ENCODE peak calls at places on chromosomes 6 and 20, in eight cellular contexts. One of them, this sample, is unnamed.

GRCh38 chr6:157246771-157247484 is 76.4 kb downstream of the TMEM242 start:
- DNase-seq in occipital lobe: no peak
- DNase-seq in astrocyte of the cerebellum: no peak
- DNase-seq in ovary: no peak
- DNase-seq in kidney tubule cell: no peak
- DNase-seq in AG04450: no peak
- DNase-seq in mesenchymal stem cell: no peak
- DNase-seq in pancreas: no peak
- DNase-seq in this sample: no peak

GRCh38 chr6:152094992-152095592 is 287.6 kb downstream of the ESR1 start:
- DNase-seq in astrocyte of the cerebellum: peak
- DNase-seq in pancreas: peak
- DNase-seq in occipital lobe: no peak
- DNase-seq in AG04450: peak
- DNase-seq in ovary: peak
- DNase-seq in mesenchymal stem cell: peak
- DNase-seq in kidney tubule cell: peak
- DNase-seq in this sample: peak

GRCh38 chr6:81838724-81839425 is 86.4 kb upstream of the TENT5A start:
- DNase-seq in AG04450: no peak
- DNase-seq in ovary: no peak
- DNase-seq in pancreas: no peak
- DNase-seq in astrocyte of the cerebellum: no peak
- DNase-seq in kidney tubule cell: no peak
- DNase-seq in occipital lobe: no peak
- DNase-seq in mesenchymal stem cell: no peak
- DNase-seq in this sample: no peak

GRCh38 chr6:138420356-138420755 is 16.3 kb downstream of the HEBP2 start:
- DNase-seq in ovary: no peak
- DNase-seq in pancreas: no peak
- DNase-seq in kidney tubule cell: no peak
- DNase-seq in occipital lobe: no peak
- DNase-seq in mesenchymal stem cell: no peak
- DNase-seq in AG04450: no peak
- DNase-seq in astrocyte of the cerebellum: no peak
- DNase-seq in this sample: no peak

GRCh38 chr6:57158658-57159057 is 13.5 kb upstream of the BAG2 start:
- DNase-seq in astrocyte of the cerebellum: no peak
- DNase-seq in mesenchymal stem cell: peak
- DNase-seq in pancreas: no peak
- DNase-seq in AG04450: no peak
- DNase-seq in kidney tubule cell: peak
- DNase-seq in ovary: no peak
- DNase-seq in occipital lobe: no peak
- DNase-seq in this sample: no peak

GRCh38 chr20:38239406-38239805 is 21.1 kb downstream of the KIAA1755 start:
- DNase-seq in AG04450: no peak
- DNase-seq in ovary: peak
- DNase-seq in occipital lobe: no peak
- DNase-seq in pancreas: no peak
- DNase-seq in mesenchymal stem cell: no peak
- DNase-seq in kidney tubule cell: no peak
- DNase-seq in astrocyte of the cerebellum: no peak
- DNase-seq in this sample: no peak

GRCh38 chr20:25195962-25196700 is 619 bp downstream of the ENTPD6 start:
- DNase-seq in occipital lobe: no peak
- DNase-seq in AG04450: no peak
- DNase-seq in pancreas: peak
- DNase-seq in astrocyte of the cerebellum: no peak
- DNase-seq in mesenchymal stem cell: peak
- DNase-seq in ovary: no peak
- DNase-seq in kidney tubule cell: peak
- DNase-seq in this sample: no peak

GRCh38 chr6:154383273-154383672 is 26.7 kb upstream of the IPCEF1 start:
- DNase-seq in mesenchymal stem cell: no peak
- DNase-seq in pancreas: no peak
- DNase-seq in astrocyte of the cerebellum: no peak
- DNase-seq in kidney tubule cell: no peak
- DNase-seq in occipital lobe: no peak
- DNase-seq in AG04450: no peak
- DNase-seq in ovary: no peak
- DNase-seq in this sample: no peak

GRCh38 chr6:37816599-37817375 is 2.7 kb upstream of the ZFAND3 start:
- DNase-seq in occipital lobe: no peak
- DNase-seq in pancreas: no peak
- DNase-seq in mesenchymal stem cell: no peak
- DNase-seq in AG04450: no peak
- DNase-seq in astrocyte of the cerebellum: no peak
- DNase-seq in kidney tubule cell: no peak
- DNase-seq in ovary: no peak
- DNase-seq in this sample: no peak

GRCh38 chr6:11662323-11662722 is 116.3 kb downstream of the ADTRP start:
- DNase-seq in AG04450: no peak
- DNase-seq in pancreas: no peak
- DNase-seq in mesenchymal stem cell: no peak
- DNase-seq in kidney tubule cell: no peak
- DNase-seq in occipital lobe: no peak
- DNase-seq in ovary: no peak
- DNase-seq in astrocyte of the cerebellum: no peak
- DNase-seq in this sample: no peak

GRCh38 chr6:111050265-111051023 is 36.9 kb upstream of the SLC16A10 start:
- DNase-seq in occipital lobe: no peak
- DNase-seq in kidney tubule cell: no peak
- DNase-seq in ovary: no peak
- DNase-seq in astrocyte of the cerebellum: no peak
- DNase-seq in mesenchymal stem cell: no peak
- DNase-seq in pancreas: no peak
- DNase-seq in AG04450: no peak
- DNase-seq in this sample: no peak

GRCh38 chr6:165515963-165516624 is 146.9 kb downstream of the PDE10A start:
- DNase-seq in pancreas: no peak
- DNase-seq in astrocyte of the cerebellum: no peak
- DNase-seq in ovary: no peak
- DNase-seq in mesenchymal stem cell: peak
- DNase-seq in occipital lobe: no peak
- DNase-seq in kidney tubule cell: peak
- DNase-seq in AG04450: no peak
- DNase-seq in this sample: peak

GRCh38 chr6:54847799-54848597 is 1.4 kb downstream of the FAM83B start:
- DNase-seq in pancreas: no peak
- DNase-seq in ovary: no peak
- DNase-seq in AG04450: peak
- DNase-seq in mesenchymal stem cell: peak
- DNase-seq in astrocyte of the cerebellum: no peak
- DNase-seq in kidney tubule cell: peak
- DNase-seq in occipital lobe: no peak
- DNase-seq in this sample: no peak

GRCh38 chr6:26019261-26019845 is 56.8 kb downstream of the TRIM38 start:
- DNase-seq in occipital lobe: no peak
- DNase-seq in ovary: peak
- DNase-seq in astrocyte of the cerebellum: no peak
- DNase-seq in pancreas: no peak
- DNase-seq in kidney tubule cell: no peak
- DNase-seq in AG04450: no peak
- DNase-seq in mesenchymal stem cell: no peak
- DNase-seq in this sample: no peak

GRCh38 chr6:80210618-80211017 is 104.1 kb downstream of the BCKDHB start:
- DNase-seq in kidney tubule cell: no peak
- DNase-seq in ovary: no peak
- DNase-seq in occipital lobe: no peak
- DNase-seq in pancreas: no peak
- DNase-seq in AG04450: no peak
- DNase-seq in mesenchymal stem cell: peak
- DNase-seq in astrocyte of the cerebellum: no peak
- DNase-seq in this sample: no peak

GRCh38 chr6:160667854-160668481 is 3.9 kb upstream of the LPA start:
- DNase-seq in mesenchymal stem cell: no peak
- DNase-seq in kidney tubule cell: peak
- DNase-seq in pancreas: peak
- DNase-seq in astrocyte of the cerebellum: no peak
- DNase-seq in ovary: no peak
- DNase-seq in AG04450: no peak
- DNase-seq in occipital lobe: no peak
- DNase-seq in this sample: no peak

GRCh38 chr6:135665935-135666334 is 168.4 kb upstream of the AHI1 start:
- DNase-seq in AG04450: no peak
- DNase-seq in astrocyte of the cerebellum: no peak
- DNase-seq in occipital lobe: no peak
- DNase-seq in kidney tubule cell: no peak
- DNase-seq in mesenchymal stem cell: no peak
- DNase-seq in pancreas: no peak
- DNase-seq in ovary: no peak
- DNase-seq in this sample: no peak